ENCODE peak calls at places on chromosomes 5 and 9, in five cellular contexts. One of them, this sample, is unnamed.

GRCh38 chr5:1192971-1193590 is 8.3 kb upstream of the SLC6A19 start:
- DNase-seq in heart right ventricle: no peak
- DNase-seq in right lobe of liver: no peak
- DNase-seq in fibroblast of lung: no peak
- DNase-seq in endothelial cell of umbilical vein: no peak
- DNase-seq in this sample: no peak

GRCh38 chr5:85077581-85077980 is 692.9 kb upstream of the EDIL3 start:
- DNase-seq in endothelial cell of umbilical vein: no peak
- DNase-seq in fibroblast of lung: no peak
- DNase-seq in right lobe of liver: no peak
- DNase-seq in heart right ventricle: no peak
- DNase-seq in this sample: no peak

GRCh38 chr9:68643901-68644809 is 60.9 kb upstream of the PIP5K1B start:
- DNase-seq in endothelial cell of umbilical vein: no peak
- DNase-seq in fibroblast of lung: no peak
- DNase-seq in heart right ventricle: no peak
- DNase-seq in right lobe of liver: no peak
- DNase-seq in this sample: no peak

GRCh38 chr9:32742296-32742695 is 41.0 kb upstream of the TMEM215 start:
- DNase-seq in endothelial cell of umbilical vein: no peak
- DNase-seq in right lobe of liver: no peak
- DNase-seq in heart right ventricle: no peak
- DNase-seq in fibroblast of lung: peak; percentile 62
- DNase-seq in this sample: peak; percentile 15

GRCh38 chr5:114360362-114360761 is 1.5 kb upstream of the KCNN2 start:
- DNase-seq in heart right ventricle: no peak
- DNase-seq in right lobe of liver: no peak
- DNase-seq in fibroblast of lung: no peak
- DNase-seq in endothelial cell of umbilical vein: no peak
- DNase-seq in this sample: no peak

GRCh38 chr9:134744542-134745295 is 103.1 kb downstream of the COL5A1 start:
- DNase-seq in right lobe of liver: no peak
- DNase-seq in fibroblast of lung: no peak
- DNase-seq in heart right ventricle: no peak
- DNase-seq in endothelial cell of umbilical vein: no peak
- DNase-seq in this sample: no peak

GRCh38 chr9:75169623-75170022 is 81.3 kb downstream of the OSTF1 start:
- DNase-seq in endothelial cell of umbilical vein: peak; percentile 96
- DNase-seq in fibroblast of lung: peak; percentile 50
- DNase-seq in right lobe of liver: no peak
- DNase-seq in heart right ventricle: no peak
- DNase-seq in this sample: no peak

GRCh38 chr9:126637002-126637849 is 23.5 kb downstream of the LMX1B start:
- DNase-seq in fibroblast of lung: no peak
- DNase-seq in heart right ventricle: no peak
- DNase-seq in endothelial cell of umbilical vein: no peak
- DNase-seq in right lobe of liver: no peak
- DNase-seq in this sample: no peak

GRCh38 chr5:59361454-59361853 is 532.1 kb downstream of the PDE4D start:
- DNase-seq in fibroblast of lung: no peak
- DNase-seq in endothelial cell of umbilical vein: no peak
- DNase-seq in heart right ventricle: no peak
- DNase-seq in right lobe of liver: no peak
- DNase-seq in this sample: no peak

GRCh38 chr5:141711687-141712086 is 29.7 kb upstream of the ARAP3 start:
- DNase-seq in heart right ventricle: no peak
- DNase-seq in right lobe of liver: no peak
- DNase-seq in fibroblast of lung: no peak
- DNase-seq in endothelial cell of umbilical vein: no peak
- DNase-seq in this sample: no peak

DNA sequence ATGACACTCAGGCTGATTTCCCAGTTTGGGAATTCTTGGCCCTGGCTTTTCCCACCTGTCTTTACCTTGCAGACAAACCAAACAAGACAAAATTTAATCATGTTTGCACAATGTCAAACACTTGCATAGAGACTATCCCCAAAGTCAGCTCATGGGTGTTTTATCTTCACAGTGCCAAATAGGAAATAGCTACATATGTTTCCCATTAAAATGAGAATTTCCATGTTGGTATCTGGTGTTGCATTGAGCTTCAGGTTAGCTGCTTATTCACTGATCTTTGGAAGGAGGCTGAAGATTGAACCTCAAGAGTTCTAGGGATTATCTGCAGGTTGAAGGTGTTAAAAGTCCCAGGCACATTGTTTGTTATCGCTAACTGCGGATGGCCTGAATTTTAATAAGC is 19.5 kb downstream of the MAP1B start:
- DNase-seq in endothelial cell of umbilical vein: no peak
- DNase-seq in heart right ventricle: no peak
- DNase-seq in right lobe of liver: no peak
- DNase-seq in fibroblast of lung: no peak
- DNase-seq in this sample: no peak
- H3K4me1 ChIP-seq in endothelial cell of umbilical vein: peaks cover 28% of the 10 kb centered on the region
- H3K4me1 ChIP-seq in heart right ventricle: peaks cover 5% of the 10 kb centered on the region
- H3K4me1 ChIP-seq in right lobe of liver: no peaks in the 10 kb centered on the region
- H3K4me1 ChIP-seq in fibroblast of lung: peaks cover 8% of the 10 kb centered on the region
- H3K4me1 ChIP-seq in this sample: peaks cover 48% of the 10 kb centered on the region

DNA sequence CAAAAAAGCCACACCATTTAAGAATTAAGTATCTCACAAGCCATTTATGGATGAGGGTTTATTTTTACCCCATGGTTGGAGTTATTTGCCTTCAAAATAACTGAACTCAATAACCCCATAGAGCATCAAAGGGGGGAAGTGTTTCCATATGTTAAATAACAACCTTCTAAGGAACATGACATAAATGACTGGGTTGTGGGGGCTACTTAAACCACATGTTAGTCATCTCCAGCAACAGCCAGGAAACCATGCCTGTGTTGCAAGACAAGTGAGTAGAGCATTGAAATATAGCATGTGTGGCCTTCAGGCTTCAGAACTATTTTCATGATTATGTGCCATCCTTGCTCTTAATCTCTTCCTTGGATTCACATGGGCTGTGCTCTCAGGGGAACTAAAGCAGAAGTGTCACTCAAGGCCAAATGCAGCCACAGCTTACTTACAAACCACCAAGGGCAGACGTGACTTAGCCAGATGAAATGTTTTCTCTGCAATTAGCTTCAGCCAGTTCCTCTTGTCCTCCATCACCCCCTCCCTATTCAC is 431.2 kb downstream of the AGTPBP1 start:
- DNase-seq in heart right ventricle: no peak
- DNase-seq in fibroblast of lung: no peak
- DNase-seq in right lobe of liver: no peak
- DNase-seq in endothelial cell of umbilical vein: no peak
- DNase-seq in this sample: no peak
- H3K4me1 ChIP-seq in heart right ventricle: no peaks in the 10 kb centered on the region
- H3K4me1 ChIP-seq in fibroblast of lung: no peaks in the 10 kb centered on the region
- H3K4me1 ChIP-seq in right lobe of liver: no peaks in the 10 kb centered on the region
- H3K4me1 ChIP-seq in endothelial cell of umbilical vein: no peaks in the 10 kb centered on the region
- H3K4me1 ChIP-seq in this sample: no peaks in the 10 kb centered on the region

DNA sequence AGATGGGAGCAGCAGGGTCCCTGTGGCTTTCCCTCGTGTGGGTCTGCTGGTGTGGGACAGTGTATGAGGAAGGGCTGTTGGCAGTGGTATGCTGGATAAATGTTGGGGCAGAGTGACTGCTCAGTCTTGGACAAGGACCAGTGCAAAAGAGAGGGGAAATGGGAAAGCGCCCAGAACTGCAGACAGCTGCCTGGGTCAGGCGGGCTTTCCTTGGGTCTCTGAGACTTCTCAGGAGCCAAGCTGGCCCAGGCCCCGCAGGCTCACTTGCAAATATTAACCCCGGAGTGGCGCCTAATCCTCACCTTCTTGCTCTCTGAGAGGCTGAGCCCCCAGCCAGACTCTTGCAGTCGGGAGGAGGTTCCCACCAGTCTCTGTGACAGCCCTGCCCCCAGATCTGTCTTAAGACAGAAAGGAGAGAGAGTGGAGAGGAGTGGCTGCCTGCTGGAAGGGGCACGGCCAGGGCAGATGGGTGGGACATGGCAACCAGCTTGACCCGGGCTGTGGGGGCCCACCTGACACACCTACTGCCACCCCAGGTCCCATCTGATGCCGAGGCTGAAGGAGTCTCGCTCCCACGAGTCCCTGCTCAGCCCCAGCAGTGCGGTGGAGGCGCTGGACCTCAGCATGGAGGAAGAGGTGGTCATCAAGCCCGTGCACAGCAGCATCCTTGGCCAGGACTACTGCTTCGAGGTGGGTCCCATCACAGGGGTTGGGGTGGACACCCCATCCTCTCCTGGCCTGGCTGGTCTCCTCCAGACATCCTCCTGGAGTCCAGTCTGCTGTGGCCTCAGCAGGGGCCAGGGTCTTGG is 105.2 kb downstream of the DAB2IP start:
- DNase-seq in fibroblast of lung: no peak
- DNase-seq in heart right ventricle: no peak
- DNase-seq in right lobe of liver: no peak
- DNase-seq in endothelial cell of umbilical vein: no peak
- DNase-seq in this sample: no peak
- H3K4me1 ChIP-seq in fibroblast of lung: peaks cover 4% of the 10 kb centered on the region
- H3K4me1 ChIP-seq in heart right ventricle: peaks cover 54% of the 10 kb centered on the region
- H3K4me1 ChIP-seq in right lobe of liver: no peaks in the 10 kb centered on the region
- H3K4me1 ChIP-seq in endothelial cell of umbilical vein: peaks cover 13% of the 10 kb centered on the region
- H3K4me1 ChIP-seq in this sample: no peaks in the 10 kb centered on the region

GRCh38 chr5:57181151-57181550 is 7.3 kb downstream of the GPBP1 start:
- DNase-seq in fibroblast of lung: no peak
- DNase-seq in right lobe of liver: no peak
- DNase-seq in endothelial cell of umbilical vein: no peak
- DNase-seq in heart right ventricle: no peak
- DNase-seq in this sample: no peak
- H3K4me1 ChIP-seq in fibroblast of lung: peaks cover 6% of the 10 kb centered on the region
- H3K4me1 ChIP-seq in right lobe of liver: peaks cover 68% of the 10 kb centered on the region
- H3K4me1 ChIP-seq in endothelial cell of umbilical vein: peaks cover 27% of the 10 kb centered on the region
- H3K4me1 ChIP-seq in heart right ventricle: peaks cover 75% of the 10 kb centered on the region
- H3K4me1 ChIP-seq in this sample: peaks cover 12% of the 10 kb centered on the region

GRCh38 chr5:139664727-139665351 is 16.7 kb downstream of the CXXC5 start:
- DNase-seq in fibroblast of lung: no peak
- DNase-seq in right lobe of liver: no peak
- DNase-seq in heart right ventricle: no peak
- DNase-seq in endothelial cell of umbilical vein: no peak
- DNase-seq in this sample: peak; percentile 60
- H3K4me1 ChIP-seq in fibroblast of lung: peaks cover 27% of the 10 kb centered on the region
- H3K4me1 ChIP-seq in right lobe of liver: peaks cover 98% of the 10 kb centered on the region
- H3K4me1 ChIP-seq in heart right ventricle: peaks cover 83% of the 10 kb centered on the region
- H3K4me1 ChIP-seq in endothelial cell of umbilical vein: peaks cover 31% of the 10 kb centered on the region
- H3K4me1 ChIP-seq in this sample: peaks cover 77% of the 10 kb centered on the region

GRCh38 chr5:151678146-151678545 is 8.6 kb downstream of the SPARC start:
- DNase-seq in endothelial cell of umbilical vein: peak; percentile 84
- DNase-seq in right lobe of liver: no peak
- DNase-seq in fibroblast of lung: peak; percentile 58
- DNase-seq in heart right ventricle: peak; percentile 54
- DNase-seq in this sample: no peak

GRCh38 chr5:151678713-151679112 is 8.0 kb downstream of the SPARC start:
- DNase-seq in heart right ventricle: no peak
- DNase-seq in fibroblast of lung: peak; percentile 13
- DNase-seq in right lobe of liver: no peak
- DNase-seq in endothelial cell of umbilical vein: no peak
- DNase-seq in this sample: no peak

GRCh38 chr5:151680944-151681427 is 5.7 kb downstream of the SPARC start:
- DNase-seq in endothelial cell of umbilical vein: no peak
- DNase-seq in heart right ventricle: no peak
- DNase-seq in right lobe of liver: no peak
- DNase-seq in fibroblast of lung: peak; percentile 32
- DNase-seq in this sample: no peak

GRCh38 chr5:151682240-151682639 is 4.5 kb downstream of the SPARC start:
- DNase-seq in right lobe of liver: no peak
- DNase-seq in endothelial cell of umbilical vein: no peak
- DNase-seq in fibroblast of lung: peak; percentile 51
- DNase-seq in heart right ventricle: no peak
- DNase-seq in this sample: no peak

GRCh38 chr5:151679421-151680155 is 7.1 kb downstream of the SPARC start:
- DNase-seq in right lobe of liver: no peak
- DNase-seq in heart right ventricle: no peak
- DNase-seq in endothelial cell of umbilical vein: peak; percentile 23
- DNase-seq in fibroblast of lung: peak; percentile 32
- DNase-seq in this sample: no peak
- H3K4me1 ChIP-seq in right lobe of liver: peaks cover 5% of the 10 kb centered on the region
- H3K4me1 ChIP-seq in heart right ventricle: peaks cover 85% of the 10 kb centered on the region
- H3K4me1 ChIP-seq in endothelial cell of umbilical vein: peaks cover 97% of the 10 kb centered on the region
- H3K4me1 ChIP-seq in fibroblast of lung: peaks cover 64% of the 10 kb centered on the region
- H3K4me1 ChIP-seq in this sample: peaks cover 57% of the 10 kb centered on the region

GRCh38 chr9:93577940-93578682 is 1.7 kb downstream of the PHF2 start:
- DNase-seq in heart right ventricle: no peak
- DNase-seq in endothelial cell of umbilical vein: peak; percentile 21
- DNase-seq in right lobe of liver: no peak
- DNase-seq in fibroblast of lung: no peak
- DNase-seq in this sample: no peak
- H3K4me1 ChIP-seq in heart right ventricle: peaks cover 61% of the 10 kb centered on the region
- H3K4me1 ChIP-seq in endothelial cell of umbilical vein: peaks cover 13% of the 10 kb centered on the region
- H3K4me1 ChIP-seq in right lobe of liver: peaks cover 39% of the 10 kb centered on the region
- H3K4me1 ChIP-seq in fibroblast of lung: peaks cover 7% of the 10 kb centered on the region
- H3K4me1 ChIP-seq in this sample: peaks cover 31% of the 10 kb centered on the region

DNA sequence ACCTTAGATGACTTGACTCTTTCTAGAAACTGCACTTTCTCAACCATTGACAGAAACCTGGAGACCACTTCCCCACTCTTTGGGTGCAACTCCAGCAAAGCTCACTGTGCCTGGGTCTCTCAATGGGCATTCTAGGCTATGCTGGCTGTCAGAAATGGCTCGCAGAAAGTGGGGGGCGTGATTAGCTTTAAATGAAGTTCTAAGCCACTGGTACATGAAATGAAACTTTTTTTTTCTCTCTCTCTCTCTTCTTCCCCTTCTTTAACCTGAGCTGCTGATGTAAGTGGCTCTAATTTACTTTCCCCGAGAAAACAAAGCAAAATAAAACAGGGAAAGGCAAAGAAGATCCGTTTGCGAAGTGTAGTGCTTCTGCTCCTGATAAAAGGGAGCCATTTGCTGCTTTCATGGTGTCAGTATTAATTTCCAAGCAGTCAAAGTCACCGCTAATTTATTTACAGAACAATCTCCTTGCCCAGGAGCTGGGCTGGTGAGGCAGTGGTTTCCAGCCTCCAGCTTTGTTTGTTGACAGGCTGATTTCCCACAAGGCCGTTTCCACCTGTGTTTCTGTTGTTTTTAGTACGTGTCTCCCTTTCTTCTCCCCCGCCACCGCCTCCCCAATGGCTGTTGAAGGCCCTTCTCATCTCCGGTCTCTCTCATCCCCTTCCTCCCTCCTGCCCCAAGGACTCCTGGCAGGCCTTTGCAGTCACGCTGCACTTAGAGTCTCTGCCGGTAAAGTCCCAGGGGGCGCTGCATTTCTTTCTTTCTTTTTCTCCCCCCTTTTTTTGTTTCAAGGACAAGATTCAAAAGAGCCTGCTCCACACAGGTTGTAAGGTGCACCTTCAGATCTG is 422.9 kb downstream of the EBF1 start:
- DNase-seq in fibroblast of lung: no peak
- DNase-seq in right lobe of liver: no peak
- DNase-seq in endothelial cell of umbilical vein: no peak
- DNase-seq in heart right ventricle: no peak
- DNase-seq in this sample: no peak
- H3K4me1 ChIP-seq in fibroblast of lung: no peaks in the 10 kb centered on the region
- H3K4me1 ChIP-seq in right lobe of liver: no peaks in the 10 kb centered on the region
- H3K4me1 ChIP-seq in endothelial cell of umbilical vein: no peaks in the 10 kb centered on the region
- H3K4me1 ChIP-seq in heart right ventricle: no peaks in the 10 kb centered on the region
- H3K4me1 ChIP-seq in this sample: no peaks in the 10 kb centered on the region

GRCh38 chr5:167822241-167822640 is 469.2 kb upstream of the WWC1 start:
- DNase-seq in heart right ventricle: no peak
- DNase-seq in fibroblast of lung: peak; percentile 80
- DNase-seq in right lobe of liver: no peak
- DNase-seq in endothelial cell of umbilical vein: no peak
- DNase-seq in this sample: no peak
- H3K4me1 ChIP-seq in heart right ventricle: no peaks in the 10 kb centered on the region
- H3K4me1 ChIP-seq in fibroblast of lung: no peaks in the 10 kb centered on the region
- H3K4me1 ChIP-seq in right lobe of liver: no peaks in the 10 kb centered on the region
- H3K4me1 ChIP-seq in endothelial cell of umbilical vein: no peaks in the 10 kb centered on the region
- H3K4me1 ChIP-seq in this sample: peaks cover 32% of the 10 kb centered on the region